ENCODE peak calls at places on chromosomes 3 and 15, in nine cellular contexts. L, A, H, B, C, K, E, W and I are unnamed samples.

GRCh38 chr3:150237490-150237889 is 170.6 kb upstream of the TSC22D2 start:
- DNase-seq in K (peak; percentile 49), L (no peak), A (no peak), B (peak; percentile 10), H (no peak), E (peak; percentile 67), W (no peak), C (peak; percentile 92), I (peak; percentile 82)

GRCh38 chr3:149367021-149367840 is 10.2 kb downstream of the TM4SF1 start:
- DNase-seq in E (peak; percentile 90), H (no peak), W (no peak), C (peak; percentile 98), K (peak; percentile 63), B (peak; percentile 95), A (no peak), L (peak; percentile 44), I (peak; percentile 78)

GRCh38 chr15:62187425-62187824 is 22.3 kb upstream of the C2CD4B start:
- DNase-seq in H (no peak), L (no peak), B (no peak), E (peak; percentile 15), C (peak; percentile 18), A (no peak), K (no peak), W (no peak), I (no peak)

GRCh38 chr3:96478496-96478895 is 335.9 kb upstream of the EPHA6 start:
- DNase-seq in E (peak; percentile 9), W (no peak), B (no peak), H (no peak), K (no peak), C (peak; percentile 57), A (no peak), L (no peak), I (peak; percentile 29)

GRCh38 chr3:36297195-36297594 is 83.1 kb upstream of the STAC start:
- DNase-seq in L (no peak), H (no peak), W (no peak), C (peak; percentile 13), E (no peak), K (no peak), A (no peak), B (no peak), I (no peak)

GRCh38 chr3:14253022-14253761 is 74.6 kb downstream of the LSM3 start:
- DNase-seq in E (peak; percentile 20), H (no peak), K (peak; percentile 52), A (no peak), C (peak; percentile 51), B (no peak), L (peak; percentile 79), W (no peak), I (peak; percentile 31)

GRCh38 chr3:7950890-7951289 is 550.7 kb upstream of the LMCD1 start:
- DNase-seq in W (no peak), K (no peak), E (no peak), L (no peak), C (peak; percentile 2), B (no peak), H (no peak), A (no peak), I (no peak)

GRCh38 chr15:88865498-88866099 is 29.7 kb downstream of the HAPLN3 start:
- DNase-seq in H (no peak), C (peak; percentile 49), W (no peak), K (no peak), A (no peak), E (peak; percentile 19), B (no peak), L (no peak), I (peak; percentile 10)

GRCh38 chr3:96833301-96833700 is 18.9 kb downstream of the EPHA6 start:
- DNase-seq in K (no peak), B (no peak), L (no peak), H (no peak), E (no peak), C (no peak), W (no peak), A (no peak), I (no peak)

GRCh38 chr3:174783502-174783901 is 75.6 kb upstream of the NAALADL2 start:
- DNase-seq in E (no peak), H (no peak), B (no peak), C (no peak), L (no peak), A (no peak), K (no peak), W (no peak), I (no peak)

GRCh38 chr3:63753567-63753966 is 65.5 kb upstream of the C3orf49 start:
- DNase-seq in A (no peak), B (no peak), W (no peak), H (no peak), E (peak; percentile 39), C (peak; percentile 60), K (peak; percentile 53), L (peak; percentile 33), I (peak; percentile 44)

GRCh38 chr3:27568393-27568792 is 84.2 kb upstream of the SLC4A7 start:
- DNase-seq in B (no peak), E (peak; percentile 58), H (peak; percentile 77), A (peak; percentile 45), L (peak; percentile 51), W (peak; percentile 36), K (peak; percentile 96), C (peak; percentile 91), I (peak; percentile 48)

GRCh38 chr15:70259030-70259424 is 161.3 kb upstream of the TLE3 start:
- DNase-seq in W (peak; percentile 65), L (peak; percentile 52), K (peak; percentile 43), E (peak; percentile 45), C (peak; percentile 32), H (peak; percentile 93), B (no peak), A (peak; percentile 33), I (peak; percentile 59)

GRCh38 chr15:77225088-77225487 is 154.2 kb upstream of the TSPAN3 start:
- DNase-seq in W (no peak), H (no peak), C (no peak), B (no peak), E (peak; percentile 29), K (no peak), L (peak; percentile 35), A (no peak), I (no peak)

GRCh38 chr3:40516201-40516600 is 8.6 kb upstream of the ZNF621 start:
- DNase-seq in W (no peak), H (no peak), L (peak; percentile 34), K (no peak), A (no peak), B (no peak), E (peak; percentile 42), C (no peak), I (no peak)

DNA sequence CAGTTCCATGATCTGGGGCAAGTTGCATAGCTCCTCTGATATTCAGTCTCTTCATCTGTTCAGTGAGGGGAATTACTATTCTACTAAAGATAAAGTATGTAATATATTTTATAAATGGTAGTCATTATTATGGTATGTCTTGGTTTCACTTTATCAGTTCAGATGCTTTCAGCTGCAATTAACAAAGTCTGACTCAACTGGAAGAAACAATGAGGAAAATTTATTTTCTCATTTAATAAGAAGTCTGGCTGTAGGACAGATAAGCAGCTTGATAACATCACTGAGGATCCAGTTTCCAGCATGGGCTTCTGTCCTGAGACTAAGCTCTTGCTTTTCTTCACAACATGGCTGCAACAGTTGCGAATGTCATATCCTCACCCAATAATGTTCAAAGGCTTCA is 354.3 kb upstream of the TRIM42 start:
- DNase-seq in K (no peak), A (no peak), L (no peak), C (no peak), W (no peak), B (no peak), E (no peak), H (no peak), I (no peak)
- H3K4me3 ChIP-seq in K (no peak overlapping the region), A (no peak overlapping the region), L (no peak overlapping the region), C (no peak overlapping the region), W (no peak overlapping the region), B (no peak overlapping the region), E (no peak overlapping the region), H (no peak overlapping the region), I (no peak overlapping the region)

DNA sequence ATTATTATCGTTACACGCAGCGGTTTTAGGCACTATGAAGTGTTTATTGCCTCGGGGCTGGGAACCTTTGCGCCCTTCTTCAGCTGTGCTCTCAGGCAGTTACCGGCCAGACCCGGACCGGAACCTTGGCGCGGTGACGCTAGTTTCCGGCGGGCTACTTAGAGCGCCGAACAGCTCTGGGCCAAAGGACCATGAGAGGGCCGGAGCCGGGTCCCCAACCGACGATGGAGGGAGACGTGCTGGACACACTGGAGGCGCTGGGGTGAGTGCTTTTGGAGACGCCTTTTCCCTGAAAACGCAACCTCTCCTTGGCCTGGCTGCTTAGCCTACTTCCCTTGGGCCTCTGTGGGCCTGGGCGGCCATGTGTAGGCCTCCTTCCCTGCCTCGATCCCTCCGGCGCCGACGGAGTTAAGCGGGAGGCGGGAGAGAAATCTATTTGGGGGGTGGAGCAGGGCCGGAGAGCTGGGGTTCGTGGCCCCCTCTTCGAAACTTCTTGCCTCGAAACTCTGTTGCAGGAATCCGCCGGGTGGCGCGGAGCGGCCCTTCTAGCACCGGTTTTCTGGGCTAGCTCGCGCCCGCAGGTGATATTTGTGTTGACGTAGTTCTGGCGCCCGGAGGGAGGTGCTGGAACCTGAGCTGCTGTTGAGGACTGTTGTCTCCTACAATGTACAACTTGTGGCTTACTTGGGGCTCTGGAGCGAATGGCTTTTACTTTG is at the start of gene FAM98B:
- DNase-seq in E (peak; percentile 93), H (peak; percentile 95), L (peak; percentile 90), K (peak; percentile 95), C (peak; percentile 90), A (peak; percentile 69), B (peak; percentile 88), W (peak; percentile 88), I (peak; percentile 88)
- TF ChIP-seq CTCF in E (no peak), H (no peak), L (peak; percentile 6), K (no peak), C (peak; percentile 2), A (no peak), B (no peak), W (no peak), I (no peak)

DNA sequence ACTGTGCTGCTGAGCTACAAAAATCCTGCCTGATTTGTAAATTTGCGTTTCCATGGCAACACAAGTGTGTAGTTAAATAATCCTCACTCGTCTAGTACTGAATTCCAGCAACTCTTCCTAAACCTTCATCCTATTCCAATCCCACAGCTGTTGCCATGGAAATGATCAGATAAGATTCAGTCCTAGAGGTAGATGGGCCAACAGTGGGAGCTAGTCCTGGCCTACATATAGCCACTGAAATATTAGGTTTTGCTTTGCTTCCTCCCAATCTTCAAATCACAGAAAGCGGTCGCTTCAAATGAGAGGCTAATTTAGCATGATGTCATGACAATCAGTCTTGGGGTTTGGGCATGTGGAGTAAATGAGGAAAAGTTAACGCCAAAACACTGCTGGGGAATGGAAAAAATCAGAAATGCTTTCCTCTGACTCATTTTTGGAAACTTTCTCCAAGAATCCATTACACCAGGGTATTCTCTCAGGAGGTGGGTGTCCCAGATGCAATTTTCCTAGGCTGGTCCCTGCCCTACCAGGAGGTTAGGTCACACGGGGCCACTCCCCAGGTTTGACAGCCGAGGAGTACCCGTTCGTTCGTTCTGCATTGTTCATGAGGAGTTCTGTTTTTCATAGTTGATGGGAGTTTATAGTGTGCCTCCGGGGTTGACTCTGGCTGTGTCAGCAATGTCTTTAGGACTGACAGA is 159.2 kb upstream of the SLCO3A1 start:
- DNase-seq in E (peak; percentile 63), K (no peak), C (no peak), B (no peak), L (peak; percentile 38), H (no peak), A (no peak), W (no peak), I (peak; percentile 79)
- H3K4me3 ChIP-seq in E (peak overlapping the region; percentile 34), K (no peak overlapping the region), C (no peak overlapping the region), B (no peak overlapping the region), L (peak overlapping the region; percentile 23), H (no peak overlapping the region), A (peak overlapping the region; percentile 45), W (no peak overlapping the region), I (peak overlapping the region; percentile 34)

DNA sequence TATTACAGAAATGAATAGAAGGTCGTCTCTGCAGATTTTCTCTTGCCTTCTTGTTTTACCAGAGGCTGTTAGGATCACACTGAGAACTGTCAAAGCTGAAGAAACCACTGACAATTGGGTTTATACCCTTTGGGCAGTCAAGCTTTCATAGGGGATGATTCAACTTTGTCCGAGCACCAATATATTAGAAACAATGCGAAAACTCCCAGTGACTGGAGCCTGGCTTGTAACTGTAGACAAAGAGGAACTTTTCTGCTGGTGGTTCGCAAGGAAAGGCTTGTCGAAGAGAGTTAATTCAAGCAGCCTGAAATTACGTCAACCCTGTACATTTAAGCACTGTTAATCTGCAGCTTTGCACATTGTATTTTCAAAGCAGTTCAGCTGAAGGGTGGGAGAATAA is 193.2 kb upstream of the ZNF385D start:
- DNase-seq in E (peak; percentile 22), B (no peak), K (no peak), L (peak; percentile 0), W (no peak), H (no peak), A (no peak), C (no peak), I (no peak)
- TF ChIP-seq CTCF in E (no peak), B (no peak), K (no peak), L (no peak), W (no peak), H (no peak), A (no peak), C (no peak), I (no peak)